ENCODE peak calls at places on chromosome 6, in seven cellular contexts. One of them, this sample, is unnamed.

GRCh38 chr6:81751388-81752083 is 945 bp downstream of the TENT5A start:
- DNase-seq in AML-193: no peak
- DNase-seq in aorta: peak
- DNase-seq in hypothalamus: peak
- DNase-seq in stimulated activated CD8-positive, alpha-beta memory T cell treated with anti-CD3 and anti-CD28 coated beads, Interleukin-7, amount 100 ng/mL, for 1 hour: peak
- DNase-seq in astrocyte of the spinal cord: peak
- DNase-seq in Karpas-422: no peak
- DNase-seq in this sample: peak

GRCh38 chr6:138662474-138662873 is 111.1 kb upstream of the CCDC28A start:
- DNase-seq in aorta: no peak
- DNase-seq in Karpas-422: no peak
- DNase-seq in astrocyte of the spinal cord: peak
- DNase-seq in AML-193: no peak
- DNase-seq in hypothalamus: no peak
- DNase-seq in stimulated activated CD8-positive, alpha-beta memory T cell treated with anti-CD3 and anti-CD28 coated beads, Interleukin-7, amount 100 ng/mL, for 1 hour: no peak
- DNase-seq in this sample: no peak

GRCh38 chr6:39005774-39006173 is 42.8 kb upstream of the GLP1R start:
- DNase-seq in stimulated activated CD8-positive, alpha-beta memory T cell treated with anti-CD3 and anti-CD28 coated beads, Interleukin-7, amount 100 ng/mL, for 1 hour: no peak
- DNase-seq in astrocyte of the spinal cord: no peak
- DNase-seq in aorta: no peak
- DNase-seq in AML-193: no peak
- DNase-seq in Karpas-422: peak
- DNase-seq in hypothalamus: no peak
- DNase-seq in this sample: no peak

GRCh38 chr6:4870821-4871494 is 94.8 kb downstream of the CDYL start:
- DNase-seq in astrocyte of the spinal cord: peak
- DNase-seq in aorta: no peak
- DNase-seq in Karpas-422: no peak
- DNase-seq in stimulated activated CD8-positive, alpha-beta memory T cell treated with anti-CD3 and anti-CD28 coated beads, Interleukin-7, amount 100 ng/mL, for 1 hour: no peak
- DNase-seq in AML-193: no peak
- DNase-seq in hypothalamus: no peak
- DNase-seq in this sample: no peak

GRCh38 chr6:36128073-36128472 is 2.2 kb upstream of the MAPK13 start:
- DNase-seq in Karpas-422: no peak
- DNase-seq in AML-193: no peak
- DNase-seq in hypothalamus: no peak
- DNase-seq in stimulated activated CD8-positive, alpha-beta memory T cell treated with anti-CD3 and anti-CD28 coated beads, Interleukin-7, amount 100 ng/mL, for 1 hour: no peak
- DNase-seq in astrocyte of the spinal cord: no peak
- DNase-seq in aorta: no peak
- DNase-seq in this sample: no peak

GRCh38 chr6:41757931-41758640 is 10.9 kb upstream of the PGC start:
- DNase-seq in AML-193: no peak
- DNase-seq in astrocyte of the spinal cord: no peak
- DNase-seq in aorta: peak
- DNase-seq in hypothalamus: no peak
- DNase-seq in Karpas-422: no peak
- DNase-seq in stimulated activated CD8-positive, alpha-beta memory T cell treated with anti-CD3 and anti-CD28 coated beads, Interleukin-7, amount 100 ng/mL, for 1 hour: no peak
- DNase-seq in this sample: no peak

GRCh38 chr6:5899216-5900045 is 107.3 kb downstream of the NRN1 start:
- DNase-seq in Karpas-422: no peak
- DNase-seq in AML-193: no peak
- DNase-seq in astrocyte of the spinal cord: no peak
- DNase-seq in aorta: no peak
- DNase-seq in hypothalamus: no peak
- DNase-seq in stimulated activated CD8-positive, alpha-beta memory T cell treated with anti-CD3 and anti-CD28 coated beads, Interleukin-7, amount 100 ng/mL, for 1 hour: no peak
- DNase-seq in this sample: no peak

GRCh38 chr6:155274533-155274932 is 10.7 kb downstream of the CLDN20 start:
- DNase-seq in hypothalamus: no peak
- DNase-seq in AML-193: no peak
- DNase-seq in astrocyte of the spinal cord: peak
- DNase-seq in stimulated activated CD8-positive, alpha-beta memory T cell treated with anti-CD3 and anti-CD28 coated beads, Interleukin-7, amount 100 ng/mL, for 1 hour: no peak
- DNase-seq in aorta: no peak
- DNase-seq in Karpas-422: no peak
- DNase-seq in this sample: no peak

GRCh38 chr6:129786548-129786947 is 74.6 kb downstream of the TMEM244 start:
- DNase-seq in hypothalamus: no peak
- DNase-seq in astrocyte of the spinal cord: peak
- DNase-seq in Karpas-422: no peak
- DNase-seq in stimulated activated CD8-positive, alpha-beta memory T cell treated with anti-CD3 and anti-CD28 coated beads, Interleukin-7, amount 100 ng/mL, for 1 hour: no peak
- DNase-seq in AML-193: no peak
- DNase-seq in aorta: no peak
- DNase-seq in this sample: no peak

GRCh38 chr6:35259946-35260626 is 551 bp downstream of the ZNF76 start:
- DNase-seq in AML-193: no peak
- DNase-seq in astrocyte of the spinal cord: peak
- DNase-seq in hypothalamus: peak
- DNase-seq in aorta: peak
- DNase-seq in Karpas-422: peak
- DNase-seq in stimulated activated CD8-positive, alpha-beta memory T cell treated with anti-CD3 and anti-CD28 coated beads, Interleukin-7, amount 100 ng/mL, for 1 hour: peak
- DNase-seq in this sample: peak

GRCh38 chr6:296151-297122 is 4.2 kb downstream of the DUSP22 start:
- DNase-seq in Karpas-422: peak
- DNase-seq in astrocyte of the spinal cord: peak
- DNase-seq in hypothalamus: no peak
- DNase-seq in AML-193: no peak
- DNase-seq in stimulated activated CD8-positive, alpha-beta memory T cell treated with anti-CD3 and anti-CD28 coated beads, Interleukin-7, amount 100 ng/mL, for 1 hour: no peak
- DNase-seq in aorta: peak
- DNase-seq in this sample: peak

GRCh38 chr6:21616005-21616404 is 22.5 kb downstream of the SOX4 start:
- DNase-seq in Karpas-422: no peak
- DNase-seq in aorta: no peak
- DNase-seq in hypothalamus: no peak
- DNase-seq in astrocyte of the spinal cord: no peak
- DNase-seq in AML-193: no peak
- DNase-seq in stimulated activated CD8-positive, alpha-beta memory T cell treated with anti-CD3 and anti-CD28 coated beads, Interleukin-7, amount 100 ng/mL, for 1 hour: no peak
- DNase-seq in this sample: no peak

GRCh38 chr6:106102967-106103727 is 17.0 kb downstream of the PRDM1 start:
- DNase-seq in stimulated activated CD8-positive, alpha-beta memory T cell treated with anti-CD3 and anti-CD28 coated beads, Interleukin-7, amount 100 ng/mL, for 1 hour: no peak
- DNase-seq in aorta: no peak
- DNase-seq in Karpas-422: no peak
- DNase-seq in astrocyte of the spinal cord: no peak
- DNase-seq in AML-193: no peak
- DNase-seq in hypothalamus: no peak
- DNase-seq in this sample: no peak

GRCh38 chr6:12423852-12424251 is 133.7 kb downstream of the EDN1 start:
- DNase-seq in Karpas-422: no peak
- DNase-seq in hypothalamus: no peak
- DNase-seq in stimulated activated CD8-positive, alpha-beta memory T cell treated with anti-CD3 and anti-CD28 coated beads, Interleukin-7, amount 100 ng/mL, for 1 hour: no peak
- DNase-seq in AML-193: no peak
- DNase-seq in astrocyte of the spinal cord: peak
- DNase-seq in aorta: no peak
- DNase-seq in this sample: no peak

GRCh38 chr6:4953440-4953839 is 50.4 kb downstream of the RPP40 start:
- DNase-seq in Karpas-422: no peak
- DNase-seq in AML-193: no peak
- DNase-seq in hypothalamus: no peak
- DNase-seq in aorta: no peak
- DNase-seq in astrocyte of the spinal cord: no peak
- DNase-seq in stimulated activated CD8-positive, alpha-beta memory T cell treated with anti-CD3 and anti-CD28 coated beads, Interleukin-7, amount 100 ng/mL, for 1 hour: no peak
- DNase-seq in this sample: no peak

This sample was measured in memory B cell.